ENCODE peak calls at places on chromosome 7, in four cellular contexts. One of them, this sample, is unnamed. For H3K36me3 and H3K27me3, the result is how much of the 10 kb centered on the place peaks cover.

GRCh38 chr7:102473271-102473991 is 5.3 kb downstream of the POLR2J start:
- DNase-seq in IMR-90: no peak
- DNase-seq in GM23248: no peak
- DNase-seq in brain microvascular endothelial cell: no peak
- DNase-seq in this sample: no peak

GRCh38 chr7:150383710-150384397 is 4.7 kb downstream of the ZNF775 start:
- DNase-seq in IMR-90: no peak
- DNase-seq in GM23248: no peak
- DNase-seq in brain microvascular endothelial cell: no peak
- DNase-seq in this sample: no peak

GRCh38 chr7:131883769-131884168 is 327.3 kb upstream of the PODXL start:
- DNase-seq in IMR-90: no peak
- DNase-seq in GM23248: no peak
- DNase-seq in brain microvascular endothelial cell: no peak
- DNase-seq in this sample: no peak

GRCh38 chr7:55308186-55308929 is 56.8 kb upstream of the LANCL2 start:
- DNase-seq in IMR-90: peak
- DNase-seq in GM23248: peak
- DNase-seq in brain microvascular endothelial cell: peak
- DNase-seq in this sample: no peak

GRCh38 chr7:64992971-64993370 is 2.1 kb upstream of the ZNF117 start:
- DNase-seq in IMR-90: no peak
- DNase-seq in GM23248: peak
- DNase-seq in brain microvascular endothelial cell: no peak
- DNase-seq in this sample: no peak

GRCh38 chr7:10156972-10157371 is 816.7 kb upstream of the PHF14 start:
- DNase-seq in IMR-90: no peak
- DNase-seq in GM23248: no peak
- DNase-seq in brain microvascular endothelial cell: no peak
- DNase-seq in this sample: no peak

GRCh38 chr7:156820445-156821063 is 72.4 kb downstream of the LMBR1 start:
- DNase-seq in IMR-90: no peak
- DNase-seq in GM23248: peak
- DNase-seq in brain microvascular endothelial cell: no peak
- DNase-seq in this sample: no peak

GRCh38 chr7:153158204-153158603 is 398.7 kb downstream of the ACTR3B start:
- DNase-seq in IMR-90: no peak
- DNase-seq in GM23248: no peak
- DNase-seq in brain microvascular endothelial cell: no peak
- DNase-seq in this sample: no peak

GRCh38 chr7:151373599-151373998 is 32.0 kb downstream of the NUB1 start:
- DNase-seq in IMR-90: no peak
- DNase-seq in GM23248: no peak
- DNase-seq in brain microvascular endothelial cell: no peak
- DNase-seq in this sample: no peak

GRCh38 chr7:2237109-2237602 is 4.4 kb upstream of the MAD1L1 start:
- DNase-seq in IMR-90: no peak
- DNase-seq in GM23248: no peak
- DNase-seq in brain microvascular endothelial cell: no peak
- DNase-seq in this sample: no peak

GRCh38 chr7:27167170-27167505 is 1.8 kb upstream of the HOXA9 start:
- DNase-seq in IMR-90: no peak
- DNase-seq in GM23248: peak
- DNase-seq in brain microvascular endothelial cell: no peak
- DNase-seq in this sample: peak

GRCh38 chr7:155800301-155800700 is 12.0 kb downstream of the SHH start:
- DNase-seq in IMR-90: no peak
- DNase-seq in GM23248: no peak
- DNase-seq in brain microvascular endothelial cell: no peak
- DNase-seq in this sample: no peak

GRCh38 chr7:151491859-151492258 is 27.8 kb downstream of the RHEB start:
- DNase-seq in IMR-90: peak
- DNase-seq in GM23248: peak
- DNase-seq in brain microvascular endothelial cell: peak
- DNase-seq in this sample: no peak

GRCh38 chr7:156949541-156950380 is at the start of gene NOM1:
- DNase-seq in IMR-90: peak
- DNase-seq in GM23248: peak
- DNase-seq in brain microvascular endothelial cell: peak
- DNase-seq in this sample: peak

GRCh38 chr7:95411666-95412065 is 15.5 kb upstream of the PON3 start:
- DNase-seq in IMR-90: no peak
- DNase-seq in GM23248: no peak
- DNase-seq in brain microvascular endothelial cell: no peak
- DNase-seq in this sample: no peak
- H3K36me3 ChIP-seq in IMR-90: under half
- H3K36me3 ChIP-seq in GM23248: under half
- H3K36me3 ChIP-seq in brain microvascular endothelial cell: under half
- H3K36me3 ChIP-seq in this sample: half or more

GRCh38 chr7:128909605-128910568 is 622 bp downstream of the KCP start:
- DNase-seq in IMR-90: peak
- DNase-seq in GM23248: peak
- DNase-seq in brain microvascular endothelial cell: peak
- DNase-seq in this sample: no peak
- H3K27me3 ChIP-seq in IMR-90: half or more
- H3K27me3 ChIP-seq in GM23248: under half
- H3K27me3 ChIP-seq in brain microvascular endothelial cell: under half
- H3K27me3 ChIP-seq in this sample: half or more

DNA sequence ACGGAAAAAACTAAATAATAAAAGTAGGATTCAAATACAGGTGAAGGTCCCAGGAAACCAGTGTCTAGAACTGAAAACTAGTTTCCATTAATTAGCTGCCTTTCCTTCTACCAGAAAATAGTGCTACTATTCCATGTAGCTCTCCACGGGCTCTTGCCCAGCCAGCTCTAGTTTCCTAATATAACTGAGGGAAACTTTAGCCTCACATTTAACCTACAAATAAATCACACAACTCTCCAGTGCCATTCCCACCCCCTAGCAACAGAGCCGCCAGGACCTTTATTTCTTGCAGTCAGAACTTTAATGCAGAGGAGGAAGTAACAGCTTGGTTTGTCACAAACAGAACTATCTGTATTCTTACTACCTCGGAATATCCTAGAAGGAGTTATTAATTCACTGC is 10.3 kb downstream of the TOMM7 start:
- DNase-seq in IMR-90: no peak
- DNase-seq in GM23248: no peak
- DNase-seq in brain microvascular endothelial cell: no peak
- DNase-seq in this sample: no peak
- H3K36me3 ChIP-seq in IMR-90: under half
- H3K36me3 ChIP-seq in GM23248: under half
- H3K36me3 ChIP-seq in brain microvascular endothelial cell: under half
- H3K36me3 ChIP-seq in this sample: under half

DNA sequence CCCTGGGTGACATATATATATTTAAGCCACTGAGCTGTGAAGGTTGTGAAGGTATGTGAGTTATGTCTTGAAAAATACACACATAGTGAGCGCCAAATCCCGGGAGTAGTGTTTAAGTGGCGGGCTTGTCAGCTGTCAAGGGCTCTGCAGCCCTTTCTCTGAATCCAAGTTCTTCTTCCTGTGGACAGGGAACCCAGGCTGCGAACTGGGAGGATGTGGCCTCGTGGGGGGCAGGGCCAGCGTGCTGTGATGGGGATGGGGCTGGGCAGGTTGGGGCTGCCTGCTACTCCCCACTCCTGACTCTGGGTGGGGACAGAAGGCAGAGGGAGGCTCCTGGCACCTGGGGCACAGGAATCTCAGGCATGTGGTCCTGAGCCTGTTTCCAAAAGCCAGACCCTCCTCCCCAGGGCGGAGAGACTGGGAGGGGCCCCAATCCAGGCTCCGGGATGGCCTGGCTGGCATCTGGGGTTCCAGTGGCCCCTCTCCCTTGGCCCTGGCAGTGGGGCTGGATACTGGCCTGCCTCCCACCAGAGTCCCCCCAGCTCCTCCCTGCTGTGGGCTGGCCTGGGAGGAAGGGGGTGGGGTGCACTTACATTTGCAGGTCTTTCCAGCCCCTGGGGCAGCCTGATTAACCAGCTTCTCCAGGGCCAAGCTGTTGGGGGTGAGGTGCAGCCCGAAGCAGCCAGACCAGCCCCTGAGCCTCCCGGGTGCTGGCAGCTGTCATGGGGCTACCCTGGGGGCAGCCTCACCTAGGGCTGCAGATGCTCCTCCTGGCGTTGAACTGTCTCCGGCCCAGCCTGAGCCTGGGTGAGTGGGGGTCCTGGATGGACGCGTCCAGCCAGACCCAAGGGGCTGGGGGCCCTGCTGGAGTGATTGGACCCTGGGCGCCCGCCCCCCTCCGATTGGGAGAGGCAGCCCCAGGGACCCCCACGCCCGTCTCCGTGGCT is at the start of gene UPK3B:
- DNase-seq in IMR-90: no peak
- DNase-seq in GM23248: peak
- DNase-seq in brain microvascular endothelial cell: no peak
- DNase-seq in this sample: no peak
- H3K27me3 ChIP-seq in IMR-90: under half
- H3K27me3 ChIP-seq in GM23248: under half
- H3K27me3 ChIP-seq in brain microvascular endothelial cell: under half
- H3K27me3 ChIP-seq in this sample: under half

GRCh38 chr7:99628471-99629465 is 12.0 kb downstream of the ZSCAN25 start:
- DNase-seq in IMR-90: no peak
- DNase-seq in GM23248: no peak
- DNase-seq in brain microvascular endothelial cell: no peak
- DNase-seq in this sample: no peak

GRCh38 chr7:99626661-99627060 is 9.9 kb downstream of the ZSCAN25 start:
- DNase-seq in IMR-90: no peak
- DNase-seq in GM23248: no peak
- DNase-seq in brain microvascular endothelial cell: no peak
- DNase-seq in this sample: no peak

GRCh38 chr7:99625961-99626360 is 9.2 kb downstream of the ZSCAN25 start:
- DNase-seq in IMR-90: no peak
- DNase-seq in GM23248: no peak
- DNase-seq in brain microvascular endothelial cell: no peak
- DNase-seq in this sample: no peak

GRCh38 chr7:99629643-99630042 is 12.9 kb downstream of the ZSCAN25 start:
- DNase-seq in IMR-90: no peak
- DNase-seq in GM23248: no peak
- DNase-seq in brain microvascular endothelial cell: no peak
- DNase-seq in this sample: no peak

DNA sequence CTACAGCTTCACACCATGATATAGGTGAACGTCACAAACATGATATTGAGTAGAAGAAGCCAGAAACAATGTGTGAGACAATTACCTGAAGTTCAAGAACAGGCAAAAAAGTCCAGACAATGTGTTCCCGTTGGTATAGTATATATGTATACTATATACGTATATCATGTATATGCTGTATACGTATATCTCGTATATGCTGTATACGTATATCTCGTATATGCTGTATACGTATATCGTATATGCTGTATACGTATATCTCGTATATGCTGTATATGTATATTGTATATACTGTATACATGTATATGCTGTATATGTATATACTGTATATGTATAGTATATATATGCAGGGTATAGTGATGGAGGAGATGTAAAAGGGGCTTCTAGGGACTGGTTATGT is 10.8 kb downstream of the ZSCAN25 start:
- DNase-seq in IMR-90: no peak
- DNase-seq in GM23248: no peak
- DNase-seq in brain microvascular endothelial cell: no peak
- DNase-seq in this sample: no peak
- H3K36me3 ChIP-seq in IMR-90: half or more
- H3K36me3 ChIP-seq in GM23248: under half
- H3K36me3 ChIP-seq in brain microvascular endothelial cell: half or more
- H3K36me3 ChIP-seq in this sample: half or more

This sample was measured in left ventricle myocardium inferior.